ENCODE peak calls at places on chromosomes 12 and 14, in ten cellular contexts. H is AG09309; N is brain microvascular endothelial cell; Y is cerebellar cortex; K is HT1080; S is RWPE1; B is amniotic stem cell; J is RCC 7860; V is heart right ventricle; E is stimulated activated CD8-positive, alpha-beta memory T cell treated with anti-CD3 and anti-CD28 coated beads, Interleukin-4, amount 100 ng/mL, for 1 hour. Q is an unnamed sample.

GRCh38 chr14:74417201-74417600 is 8.8 kb downstream of the SYNDIG1L start:
- DNase-seq in Y (no peak), E (no peak), J (no peak), N (no peak), V (no peak), K (no peak), B (no peak), S (no peak), H (no peak), Q (no peak)

GRCh38 chr14:57943038-57943437 is 77.1 kb upstream of the SLC35F4 start:
- DNase-seq in H (no peak), S (no peak), N (no peak), B (no peak), E (no peak), V (no peak), Y (no peak), J (no peak), K (no peak), Q (no peak)

GRCh38 chr14:96105089-96105920 is 66.1 kb downstream of the C14orf132 start:
- DNase-seq in S (no peak), Y (no peak), V (no peak), B (no peak), H (no peak), K (no peak), J (no peak), E (no peak), N (no peak), Q (no peak)

GRCh38 chr14:79740043-79740442 is 471.3 kb downstream of the DIO2 start:
- DNase-seq in K (peak; percentile 36), H (no peak), Y (peak; percentile 13), S (no peak), V (no peak), E (no peak), N (no peak), B (no peak), J (no peak), Q (no peak)

GRCh38 chr14:56172571-56172971 is 54.4 kb downstream of the PELI2 start:
- DNase-seq in B (peak; percentile 43), E (no peak), V (no peak), H (peak; percentile 31), Y (no peak), K (peak; percentile 81), N (peak; percentile 61), J (no peak), S (peak; percentile 30), Q (no peak)

GRCh38 chr12:27674989-27675388 is 21.3 kb upstream of the REP15 start:
- DNase-seq in Y (no peak), V (no peak), B (no peak), J (no peak), K (no peak), H (no peak), N (no peak), S (no peak), E (no peak), Q (no peak)

GRCh38 chr12:88362439-88362838 is 217.8 kb downstream of the KITLG start:
- DNase-seq in Y (no peak), N (no peak), E (no peak), S (no peak), V (no peak), H (no peak), B (no peak), K (no peak), J (no peak), Q (no peak)

GRCh38 chr14:103688906-103689902 is 26.0 kb downstream of the XRCC3 start:
- DNase-seq in Y (no peak), S (no peak), K (no peak), H (no peak), N (no peak), E (no peak), V (no peak), B (no peak), J (no peak), Q (peak; percentile 67)

GRCh38 chr12:49131973-49132461 is 822 bp upstream of the TUBA1B start:
- DNase-seq in N (no peak), S (peak; percentile 23), J (no peak), E (no peak), B (no peak), K (peak; percentile 38), H (no peak), Y (peak; percentile 67), V (no peak), Q (no peak)

GRCh38 chr12:119686355-119686754 is 18.4 kb downstream of the PRKAB1 start:
- DNase-seq in N (no peak), Y (no peak), E (no peak), V (no peak), K (no peak), B (no peak), H (no peak), S (no peak), J (no peak), Q (no peak)

GRCh38 chr14:24677956-24678355 is 44.0 kb upstream of the GZMB start:
- DNase-seq in N (no peak), E (no peak), V (no peak), H (no peak), K (no peak), J (no peak), B (no peak), S (peak; percentile 13), Y (no peak), Q (no peak)

GRCh38 chr12:78229491-78230209 is 399.0 kb downstream of the NAV3 start:
- DNase-seq in J (peak; percentile 25), S (peak; percentile 13), E (no peak), K (peak; percentile 38), B (no peak), N (peak; percentile 58), Y (peak; percentile 48), H (peak; percentile 21), V (no peak), Q (no peak)

GRCh38 chr12:53096089-53096741 is 1.3 kb upstream of the IGFBP6 start:
- DNase-seq in Y (no peak), H (peak; percentile 74), B (peak; percentile 75), K (no peak), E (no peak), S (peak; percentile 17), V (peak; percentile 79), J (no peak), N (peak; percentile 10), Q (peak; percentile 82)

GRCh38 chr12:92027243-92027642 is 118.4 kb downstream of the BTG1 start:
- DNase-seq in V (no peak), B (no peak), N (no peak), Y (no peak), H (no peak), E (no peak), J (no peak), K (no peak), S (no peak), Q (no peak)

GRCh38 chr12:117328556-117329100 is 32.8 kb downstream of the NOS1 start:
- DNase-seq in J (no peak), V (no peak), Y (no peak), K (no peak), H (no peak), N (no peak), E (no peak), S (no peak), B (no peak), Q (no peak)

GRCh38 chr14:65186951-65187350 is 84.6 kb upstream of the MAX start:
- DNase-seq in V (no peak), Y (no peak), E (no peak), N (no peak), B (no peak), H (no peak), S (no peak), K (no peak), J (no peak), Q (no peak)

GRCh38 chr12:23729354-23729753 is 220.1 kb downstream of the SOX5 start:
- DNase-seq in J (no peak), S (peak; percentile 3), Y (no peak), H (no peak), N (peak; percentile 12), K (peak; percentile 1), V (no peak), E (no peak), B (no peak), Q (no peak)

GRCh38 chr14:52175982-52176502 is 91.5 kb upstream of the PTGDR start:
- DNase-seq in E (peak; percentile 7), V (no peak), S (no peak), N (no peak), J (no peak), H (no peak), Y (no peak), K (no peak), B (no peak), Q (no peak)

GRCh38 chr12:1616233-1617066 is 12.6 kb upstream of the WNT5B start:
- DNase-seq in B (no peak), E (no peak), J (no peak), N (no peak), S (peak; percentile 44), K (no peak), H (no peak), V (no peak), Y (no peak), Q (no peak)

GRCh38 chr12:93943766-93944165 is 204.6 kb upstream of the PLXNC1 start:
- DNase-seq in B (no peak), J (peak; percentile 26), E (no peak), S (peak; percentile 20), H (no peak), V (no peak), Y (no peak), K (peak; percentile 52), N (no peak), Q (no peak)

GRCh38 chr12:25502071-25502555 is 51.0 kb downstream of the LMNTD1 start:
- DNase-seq in S (no peak), B (no peak), J (no peak), H (no peak), E (no peak), N (no peak), K (no peak), V (no peak), Y (no peak), Q (no peak)

GRCh38 chr12:94707892-94708291 is 57.5 kb upstream of the TMCC3 start:
- DNase-seq in V (peak; percentile 37), K (no peak), J (no peak), H (no peak), N (peak; percentile 89), S (no peak), Y (no peak), E (no peak), B (no peak), Q (peak; percentile 40)

GRCh38 chr14:49405291-49405690 is 180.9 kb downstream of the RPS29 start:
- DNase-seq in Y (no peak), B (no peak), J (no peak), H (peak; percentile 3), N (peak; percentile 91), K (peak; percentile 1), V (no peak), S (no peak), E (no peak), Q (no peak)

GRCh38 chr12:10381912-10382628 is 7.8 kb downstream of the KLRK1 start:
- DNase-seq in V (no peak), H (no peak), E (no peak), J (no peak), Y (no peak), B (no peak), K (no peak), S (no peak), N (no peak), Q (no peak)

GRCh38 chr12:38823743-38824142 is 81.6 kb downstream of the CPNE8 start:
- DNase-seq in J (no peak), V (no peak), B (no peak), K (peak; percentile 34), Y (no peak), N (no peak), E (no peak), H (peak; percentile 5), S (no peak), Q (no peak)

GRCh38 chr14:32419429-32419828 is 90.3 kb downstream of the AKAP6 start:
- DNase-seq in J (no peak), B (no peak), Y (no peak), K (no peak), N (no peak), V (no peak), S (no peak), E (no peak), H (no peak), Q (no peak)

GRCh38 chr14:96861568-96862310 is 64.6 kb downstream of the VRK1 start:
- DNase-seq in E (no peak), K (no peak), B (no peak), J (no peak), V (no peak), H (no peak), Y (no peak), N (no peak), S (no peak), Q (no peak)

GRCh38 chr12:57430117-57430930 is 519 bp downstream of the R3HDM2 start:
- DNase-seq in E (peak; percentile 5), Y (peak; percentile 28), J (no peak), H (no peak), B (no peak), S (peak; percentile 7), N (peak; percentile 9), V (peak; percentile 55), K (peak; percentile 30), Q (peak; percentile 53)